ENCODE peak calls at places on chromosomes 11 and 22, in five cellular contexts. One of them, this sample, is unnamed.

GRCh38 chr11:131973017-131973416 is 602.6 kb downstream of the NTM start:
- DNase-seq in HepG2: no peak
- DNase-seq in H1: no peak
- DNase-seq in A549: no peak
- DNase-seq in GM12878: no peak
- DNase-seq in this sample: no peak

GRCh38 chr22:17884951-17885350 is 110.7 kb upstream of the BID start:
- DNase-seq in HepG2: no peak
- DNase-seq in H1: no peak
- DNase-seq in A549: no peak
- DNase-seq in GM12878: no peak
- DNase-seq in this sample: no peak

GRCh38 chr22:28935713-28936112 is 52.3 kb downstream of the ZNRF3 start:
- DNase-seq in HepG2: no peak
- DNase-seq in H1: no peak
- DNase-seq in A549: no peak
- DNase-seq in GM12878: no peak
- DNase-seq in this sample: no peak

GRCh38 chr11:100825610-100826009 is 138.5 kb downstream of the ARHGAP42 start:
- DNase-seq in HepG2: no peak
- DNase-seq in H1: no peak
- DNase-seq in A549: no peak
- DNase-seq in GM12878: no peak
- DNase-seq in this sample: no peak

GRCh38 chr11:62398011-62398994 is 20.5 kb upstream of the SCGB1A1 start:
- DNase-seq in HepG2: peak
- DNase-seq in H1: no peak
- DNase-seq in A549: peak
- DNase-seq in GM12878: no peak
- DNase-seq in this sample: peak

GRCh38 chr11:9118277-9118676 is 26.9 kb upstream of the SCUBE2 start:
- DNase-seq in HepG2: no peak
- DNase-seq in H1: no peak
- DNase-seq in A549: no peak
- DNase-seq in GM12878: no peak
- DNase-seq in this sample: no peak

GRCh38 chr11:116446048-116446399 is 326.8 kb downstream of the BUD13 start:
- DNase-seq in HepG2: no peak
- DNase-seq in H1: no peak
- DNase-seq in A549: no peak
- DNase-seq in GM12878: no peak
- DNase-seq in this sample: no peak

GRCh38 chr11:21634491-21634890 is 558.4 kb upstream of the ANO5 start:
- DNase-seq in HepG2: no peak
- DNase-seq in H1: no peak
- DNase-seq in A549: no peak
- DNase-seq in GM12878: no peak
- DNase-seq in this sample: peak

GRCh38 chr11:1570531-1570895 is 1.6 kb downstream of the DUSP8 start:
- DNase-seq in HepG2: no peak
- DNase-seq in H1: no peak
- DNase-seq in A549: no peak
- DNase-seq in GM12878: no peak
- DNase-seq in this sample: no peak

GRCh38 chr11:116366980-116367640 is 405.7 kb downstream of the BUD13 start:
- DNase-seq in HepG2: peak
- DNase-seq in H1: no peak
- DNase-seq in A549: no peak
- DNase-seq in GM12878: no peak
- DNase-seq in this sample: peak

GRCh38 chr11:117026593-117027330 is 71.5 kb downstream of the SIK3 start:
- DNase-seq in HepG2: no peak
- DNase-seq in H1: no peak
- DNase-seq in A549: no peak
- DNase-seq in GM12878: no peak
- DNase-seq in this sample: no peak

GRCh38 chr11:94948070-94948617 is 25.2 kb downstream of the CWC15 start:
- DNase-seq in HepG2: no peak
- DNase-seq in H1: no peak
- DNase-seq in A549: no peak
- DNase-seq in GM12878: no peak
- DNase-seq in this sample: no peak

GRCh38 chr11:129249351-129249750 is 57.2 kb upstream of the ARHGAP32 start:
- DNase-seq in HepG2: no peak
- DNase-seq in H1: no peak
- DNase-seq in A549: peak
- DNase-seq in GM12878: no peak
- DNase-seq in this sample: no peak

GRCh38 chr11:116224154-116224888 is 548.5 kb downstream of the BUD13 start:
- DNase-seq in HepG2: peak
- DNase-seq in H1: peak
- DNase-seq in A549: peak
- DNase-seq in GM12878: no peak
- DNase-seq in this sample: peak

GRCh38 chr11:95503047-95503446 is 272.0 kb upstream of the SESN3 start:
- DNase-seq in HepG2: no peak
- DNase-seq in H1: no peak
- DNase-seq in A549: no peak
- DNase-seq in GM12878: no peak
- DNase-seq in this sample: no peak

GRCh38 chr11:128171496-128171895 is 415.9 kb downstream of the ETS1 start:
- DNase-seq in HepG2: no peak
- DNase-seq in H1: no peak
- DNase-seq in A549: no peak
- DNase-seq in GM12878: no peak
- DNase-seq in this sample: no peak

GRCh38 chr11:68159665-68160064 is 38.5 kb upstream of the CHKA start:
- DNase-seq in HepG2: no peak
- DNase-seq in H1: no peak
- DNase-seq in A549: no peak
- DNase-seq in GM12878: no peak
- DNase-seq in this sample: no peak

GRCh38 chr11:115627666-115628460 is 123.6 kb upstream of the CADM1 start:
- DNase-seq in HepG2: no peak
- DNase-seq in H1: no peak
- DNase-seq in A549: no peak
- DNase-seq in GM12878: no peak
- DNase-seq in this sample: no peak

GRCh38 chr11:3723014-3723708 is 52.0 kb upstream of the CHRNA10 start:
- DNase-seq in HepG2: no peak
- DNase-seq in H1: no peak
- DNase-seq in A549: peak
- DNase-seq in GM12878: no peak
- DNase-seq in this sample: no peak

GRCh38 chr22:31148953-31149627 is 8.8 kb upstream of the PLA2G3 start:
- DNase-seq in HepG2: peak
- DNase-seq in H1: peak
- DNase-seq in A549: peak
- DNase-seq in GM12878: no peak
- DNase-seq in this sample: peak

GRCh38 chr11:67613960-67614715 is 7.4 kb downstream of the NDUFV1 start:
- DNase-seq in HepG2: no peak
- DNase-seq in H1: peak
- DNase-seq in A549: no peak
- DNase-seq in GM12878: peak
- DNase-seq in this sample: peak

GRCh38 chr11:94024547-94024946 is 3.4 kb downstream of the HEPHL1 start:
- DNase-seq in HepG2: no peak
- DNase-seq in H1: no peak
- DNase-seq in A549: no peak
- DNase-seq in GM12878: no peak
- DNase-seq in this sample: no peak

GRCh38 chr11:57321996-57322880 is 2.5 kb downstream of the TNKS1BP1 start:
- DNase-seq in HepG2: peak
- DNase-seq in H1: peak
- DNase-seq in A549: peak
- DNase-seq in GM12878: no peak
- DNase-seq in this sample: peak

GRCh38 chr11:8566613-8567210 is 27.3 kb downstream of the STK33 start:
- DNase-seq in HepG2: peak
- DNase-seq in H1: no peak
- DNase-seq in A549: no peak
- DNase-seq in GM12878: peak
- DNase-seq in this sample: peak

GRCh38 chr11:2788751-2789140 is 89.0 kb upstream of the KCNQ1OT1 start:
- DNase-seq in HepG2: no peak
- DNase-seq in H1: peak
- DNase-seq in A549: no peak
- DNase-seq in GM12878: no peak
- DNase-seq in this sample: no peak

GRCh38 chr11:118295199-118295598 is 9.3 kb upstream of the CD3E start:
- DNase-seq in HepG2: no peak
- DNase-seq in H1: no peak
- DNase-seq in A549: no peak
- DNase-seq in GM12878: no peak
- DNase-seq in this sample: no peak

GRCh38 chr11:128725630-128726461 is 32.0 kb downstream of the FLI1 start:
- DNase-seq in HepG2: no peak
- DNase-seq in H1: no peak
- DNase-seq in A549: no peak
- DNase-seq in GM12878: peak
- DNase-seq in this sample: no peak

GRCh38 chr11:94602430-94603372 is 35.5 kb downstream of the PIWIL4 start:
- DNase-seq in HepG2: peak
- DNase-seq in H1: no peak
- DNase-seq in A549: peak
- DNase-seq in GM12878: peak
- DNase-seq in this sample: no peak

GRCh38 chr11:119207300-119207570 is 1.1 kb downstream of the CBL start:
- DNase-seq in HepG2: no peak
- DNase-seq in H1: no peak
- DNase-seq in A549: no peak
- DNase-seq in GM12878: no peak
- DNase-seq in this sample: no peak

GRCh38 chr11:69609351-69609750 is 31.6 kb upstream of the CCND1 start:
- DNase-seq in HepG2: no peak
- DNase-seq in H1: no peak
- DNase-seq in A549: no peak
- DNase-seq in GM12878: no peak
- DNase-seq in this sample: no peak
- TF ChIP-seq CHD2 in HepG2: no peak
- TF ChIP-seq CHD2 in H1: no peak
- TF ChIP-seq CHD2 in A549: no peak
- TF ChIP-seq CHD2 in GM12878: no peak
- TF ChIP-seq CHD2 in this sample: no peak

GRCh38 chr11:70076461-70076931 is 1.6 kb upstream of the ANO1 start:
- DNase-seq in HepG2: no peak
- DNase-seq in H1: no peak
- DNase-seq in A549: no peak
- DNase-seq in GM12878: no peak
- DNase-seq in this sample: no peak

GRCh38 chr11:70078796-70079616 is 889 bp downstream of the ANO1 start:
- DNase-seq in HepG2: no peak
- DNase-seq in H1: peak
- DNase-seq in A549: no peak
- DNase-seq in GM12878: no peak
- DNase-seq in this sample: peak

GRCh38 chr11:70079691-70080090 is 1.6 kb downstream of the ANO1 start:
- DNase-seq in HepG2: no peak
- DNase-seq in H1: no peak
- DNase-seq in A549: no peak
- DNase-seq in GM12878: no peak
- DNase-seq in this sample: no peak

GRCh38 chr11:70077411-70078094 is 564 bp upstream of the ANO1 start:
- DNase-seq in HepG2: no peak
- DNase-seq in H1: peak
- DNase-seq in A549: no peak
- DNase-seq in GM12878: no peak
- DNase-seq in this sample: no peak

GRCh38 chr11:70078095-70078795 is at the start of gene ANO1:
- DNase-seq in HepG2: no peak
- DNase-seq in H1: peak
- DNase-seq in A549: no peak
- DNase-seq in GM12878: no peak
- DNase-seq in this sample: peak
- TF ChIP-seq CHD2 in HepG2: no peak
- TF ChIP-seq CHD2 in H1: no peak
- TF ChIP-seq CHD2 in A549: no peak
- TF ChIP-seq CHD2 in GM12878: no peak
- TF ChIP-seq CHD2 in this sample: no peak

GRCh38 chr11:66181632-66182345 is 86.7 kb upstream of the RAB1B start:
- DNase-seq in HepG2: peak
- DNase-seq in H1: no peak
- DNase-seq in A549: no peak
- DNase-seq in GM12878: no peak
- DNase-seq in this sample: no peak
- TF ChIP-seq CHD2 in HepG2: no peak
- TF ChIP-seq CHD2 in H1: no peak
- TF ChIP-seq CHD2 in A549: no peak
- TF ChIP-seq CHD2 in GM12878: no peak
- TF ChIP-seq CHD2 in this sample: no peak

DNA sequence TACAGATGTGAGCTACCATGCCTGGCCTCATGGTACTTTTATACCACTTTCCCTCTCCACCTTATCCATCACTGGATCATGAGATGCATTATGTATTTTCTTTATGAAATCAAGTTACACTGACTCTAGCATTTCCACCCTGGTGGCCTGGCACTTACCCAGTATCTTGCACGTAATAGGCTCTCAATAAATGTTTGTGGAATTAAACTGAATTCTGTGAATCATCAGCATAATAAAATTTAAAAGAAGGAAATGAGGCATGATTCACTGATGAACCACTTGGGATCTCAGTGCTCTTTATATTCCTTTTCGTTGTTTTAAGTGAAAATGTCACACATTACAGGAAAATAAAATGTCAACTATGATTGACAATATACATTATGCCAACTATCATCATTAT is 25.1 kb downstream of the ADM start:
- DNase-seq in HepG2: no peak
- DNase-seq in H1: no peak
- DNase-seq in A549: no peak
- DNase-seq in GM12878: no peak
- DNase-seq in this sample: no peak
- TF ChIP-seq CHD2 in HepG2: no peak
- TF ChIP-seq CHD2 in H1: no peak
- TF ChIP-seq CHD2 in A549: no peak
- TF ChIP-seq CHD2 in GM12878: no peak
- TF ChIP-seq CHD2 in this sample: no peak

This sample was measured in SK-N-SH.